ENCODE peak calls at places on chromosome 1, in four cellular contexts. G is heart right ventricle, C is fibroblast of lung, V is dorsolateral prefrontal cortex. X is an unnamed sample.
A peak's percentile ranks its signal among the peaks of the same experiment; 100 is the strongest.

GRCh38 chr1:6491480-6491962 is at the start of gene PLEKHG5:
- DNase-seq in C (peak; percentile 33), V (no peak), G (peak; percentile 4), X (no peak)

GRCh38 chr1:164748253-164748899 is 189.4 kb downstream of the PBX1 start:
- DNase-seq in C (peak; percentile 100), V (no peak), G (peak; percentile 33), X (no peak)

GRCh38 chr1:165629848-165630628 is 996 bp upstream of the MGST3 start:
- DNase-seq in G (no peak), V (no peak), C (no peak), X (no peak)

GRCh38 chr1:230541306-230541705 is 101.0 kb upstream of the COG2 start:
- DNase-seq in V (no peak), C (no peak), G (no peak), X (no peak)

GRCh38 chr1:33180226-33181037 is 1.4 kb downstream of the TRIM62 start:
- DNase-seq in V (peak; percentile 89), G (peak; percentile 94), C (peak; percentile 81), X (peak; percentile 49)

GRCh38 chr1:170698301-170698700 is 34.4 kb downstream of the PRRX1 start:
- DNase-seq in G (no peak), V (no peak), C (no peak), X (no peak)

GRCh38 chr1:86197206-86197855 is 40.8 kb upstream of the COL24A1 start:
- DNase-seq in G (no peak), V (no peak), C (peak; percentile 28), X (no peak)

GRCh38 chr1:114956570-114956969 is 73.1 kb upstream of the TSHB start:
- DNase-seq in G (no peak), C (peak; percentile 1), V (no peak), X (no peak)

GRCh38 chr1:218498061-218498938 is 153.2 kb downstream of the TGFB2 start:
- DNase-seq in G (no peak), V (no peak), C (peak; percentile 31), X (no peak)
- H3K27ac ChIP-seq in G (no peak overlapping the region), V (no peak overlapping the region), C (peak overlapping the region; percentile 89), X (no peak overlapping the region)

GRCh38 chr1:53067886-53068285 is 5.9 kb downstream of the PODN start:
- DNase-seq in G (no peak), V (no peak), C (no peak), X (no peak)

GRCh38 chr1:53065391-53065790 is 3.4 kb downstream of the PODN start:
- DNase-seq in V (no peak), G (no peak), C (no peak), X (no peak)

GRCh38 chr1:53066433-53066832 is 4.4 kb downstream of the PODN start:
- DNase-seq in C (peak; percentile 69), G (no peak), V (no peak), X (no peak)

GRCh38 chr1:53068314-53069084 is 6.5 kb downstream of the PODN start:
- DNase-seq in C (no peak), V (no peak), G (no peak), X (no peak)

DNA sequence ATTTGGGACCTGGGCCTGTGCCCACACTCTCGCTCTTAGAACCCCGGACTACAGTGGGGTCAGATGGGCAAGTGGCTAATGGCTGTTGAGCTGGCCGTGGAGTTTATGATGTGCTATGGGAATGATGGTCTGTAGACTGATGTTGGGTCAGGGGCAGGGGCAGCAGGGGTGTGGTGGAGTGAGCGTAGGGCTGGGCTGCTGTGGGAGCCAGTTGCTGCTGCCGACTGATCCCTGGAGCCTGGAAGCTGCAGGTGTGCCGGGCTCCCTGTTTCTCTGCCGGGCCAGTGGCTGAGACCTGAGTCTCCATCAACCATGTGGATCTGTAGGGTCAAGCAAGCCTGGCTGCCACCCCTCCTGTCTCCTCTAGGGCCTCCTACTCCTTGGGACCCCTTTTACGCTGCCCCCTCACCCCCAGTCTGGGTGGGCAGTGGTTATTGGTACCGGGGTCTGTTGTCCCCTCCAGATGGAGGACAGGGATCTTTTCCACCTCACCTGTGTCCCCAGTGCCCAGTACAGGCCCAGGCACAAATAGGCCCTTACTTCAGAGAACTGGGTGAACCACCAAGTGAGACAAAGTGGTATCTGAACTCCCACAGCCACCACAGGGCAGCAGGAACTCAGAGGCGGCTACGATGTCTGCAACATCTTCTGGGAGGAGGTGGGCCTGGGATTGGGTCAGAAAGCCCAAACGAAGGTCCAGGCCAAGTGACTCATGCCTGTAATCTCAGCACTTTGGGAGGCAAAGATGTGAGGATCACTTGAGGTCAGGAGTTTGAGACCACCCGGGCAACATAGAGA is 5.1 kb downstream of the PODN start:
- DNase-seq in V (no peak), C (peak; percentile 39), G (no peak), X (no peak)
- H3K27ac ChIP-seq in V (no peak overlapping the region), C (peak overlapping the region; percentile 16), G (no peak overlapping the region), X (no peak overlapping the region)

GRCh38 chr1:179143332-179143731 is 61.5 kb downstream of the TOR3A start:
- DNase-seq in C (peak; percentile 96), V (no peak), G (no peak), X (no peak)
- H3K27ac ChIP-seq in C (peak overlapping the region; percentile 98), V (peak overlapping the region; percentile 28), G (no peak overlapping the region), X (no peak overlapping the region)

GRCh38 chr1:87999852-88000251 is 671.2 kb downstream of the LMO4 start:
- DNase-seq in G (no peak), V (peak; percentile 13), C (no peak), X (no peak)

GRCh38 chr1:88003255-88003654 is 674.6 kb downstream of the LMO4 start:
- DNase-seq in V (no peak), G (no peak), C (no peak), X (no peak)

GRCh38 chr1:88001460-88001859 is 672.8 kb downstream of the LMO4 start:
- DNase-seq in V (no peak), C (no peak), G (no peak), X (no peak)
- H3K27ac ChIP-seq in V (no peak overlapping the region), C (no peak overlapping the region), G (no peak overlapping the region), X (no peak overlapping the region)

GRCh38 chr1:43843684-43844083 is 89.9 kb upstream of the ARTN start:
- DNase-seq in C (no peak), V (no peak), G (no peak), X (no peak)
- H3K27ac ChIP-seq in C (no peak overlapping the region), V (no peak overlapping the region), G (no peak overlapping the region), X (no peak overlapping the region)

GRCh38 chr1:143736562-143736961 is 235.2 kb downstream of the FAM72C start:
- DNase-seq in C (no peak), G (no peak), V (no peak), X (no peak)

DNA sequence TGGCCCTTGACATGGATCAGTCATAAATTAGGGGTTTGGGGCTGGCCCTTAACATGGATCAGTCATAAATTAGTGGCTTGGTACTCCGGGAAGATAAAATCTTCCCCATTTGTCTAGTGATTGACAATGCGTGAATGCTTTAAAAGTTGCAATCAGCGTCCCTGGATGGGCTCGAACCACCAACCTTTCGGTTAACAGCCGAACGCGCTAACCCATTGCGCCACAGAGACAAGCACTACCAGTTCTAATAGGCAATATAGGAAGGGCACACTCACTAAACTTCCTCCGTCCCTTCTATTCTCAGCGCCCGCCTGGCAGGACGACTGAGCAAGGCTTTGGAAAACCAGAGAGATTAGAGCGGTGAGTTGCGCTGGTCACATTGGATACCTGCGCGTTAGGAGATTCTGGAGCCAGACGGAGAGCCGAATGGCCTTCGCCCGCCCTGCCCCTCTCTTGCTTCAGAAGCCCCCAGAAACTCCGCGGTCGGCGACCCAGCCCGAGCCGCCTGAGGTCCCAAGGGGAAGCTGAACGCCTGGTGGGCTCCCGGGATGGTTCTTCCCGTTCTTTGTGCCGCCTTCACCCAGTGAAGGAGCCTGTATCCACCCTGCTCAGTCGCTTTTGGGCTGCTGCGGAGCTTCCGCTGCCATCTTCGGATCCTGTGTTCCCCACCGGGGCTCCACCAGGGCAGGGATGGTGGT is 235.9 kb downstream of the FAM72C start:
- DNase-seq in G (no peak), V (no peak), C (no peak), X (no peak)
- H3K27ac ChIP-seq in G (no peak overlapping the region), V (no peak overlapping the region), C (no peak overlapping the region), X (no peak overlapping the region)

GRCh38 chr1:150968491-150968890 is 6.1 kb downstream of the CERS2 start:
- DNase-seq in G (no peak), C (no peak), V (peak; percentile 75), X (peak; percentile 71)
- H3K27ac ChIP-seq in G (no peak overlapping the region), C (no peak overlapping the region), V (peak overlapping the region; percentile 66), X (peak overlapping the region; percentile 93)

X was measured in caudate nucleus.